ENCODE peak calls at places on chromosomes 5 and 9, in five cellular contexts. One of them, this sample, is unnamed. For H3K4me1, the result is how much of the 10 kb centered on the place peaks cover.

GRCh38 chr9:134420281-134420835 is 94.1 kb downstream of the RXRA start:
- DNase-seq in lower lobe of right lung: no peak
- DNase-seq in uterus: no peak
- DNase-seq in adrenal gland: no peak
- DNase-seq in GM23248: no peak
- DNase-seq in this sample: no peak

GRCh38 chr5:160434022-160434531 is 12.4 kb downstream of the PTTG1 start:
- DNase-seq in lower lobe of right lung: peak
- DNase-seq in uterus: no peak
- DNase-seq in adrenal gland: no peak
- DNase-seq in GM23248: no peak
- DNase-seq in this sample: no peak

GRCh38 chr9:91346644-91347043 is 15.1 kb downstream of the AUH start:
- DNase-seq in lower lobe of right lung: no peak
- DNase-seq in uterus: no peak
- DNase-seq in adrenal gland: no peak
- DNase-seq in GM23248: peak
- DNase-seq in this sample: no peak

GRCh38 chr5:179267671-179268071 is 77.6 kb downstream of the ADAMTS2 start:
- DNase-seq in lower lobe of right lung: peak
- DNase-seq in uterus: no peak
- DNase-seq in adrenal gland: no peak
- DNase-seq in GM23248: peak
- DNase-seq in this sample: no peak

GRCh38 chr9:13027834-13028233 is 251.7 kb downstream of the MPDZ start:
- DNase-seq in lower lobe of right lung: no peak
- DNase-seq in uterus: no peak
- DNase-seq in adrenal gland: no peak
- DNase-seq in GM23248: no peak
- DNase-seq in this sample: no peak

GRCh38 chr5:179235416-179236400 is 109.6 kb downstream of the ADAMTS2 start:
- DNase-seq in lower lobe of right lung: peak
- DNase-seq in uterus: peak
- DNase-seq in adrenal gland: no peak
- DNase-seq in GM23248: no peak
- DNase-seq in this sample: no peak

GRCh38 chr5:39100851-39101396 is 26.7 kb upstream of the RICTOR start:
- DNase-seq in lower lobe of right lung: no peak
- DNase-seq in uterus: no peak
- DNase-seq in adrenal gland: no peak
- DNase-seq in GM23248: peak
- DNase-seq in this sample: no peak

GRCh38 chr5:142958933-142959682 is 188.9 kb downstream of the ARHGAP26 start:
- DNase-seq in lower lobe of right lung: no peak
- DNase-seq in uterus: no peak
- DNase-seq in adrenal gland: no peak
- DNase-seq in GM23248: peak
- DNase-seq in this sample: no peak

GRCh38 chr5:126422994-126423788 is at the start of gene GRAMD2B:
- DNase-seq in lower lobe of right lung: peak
- DNase-seq in uterus: peak
- DNase-seq in adrenal gland: peak
- DNase-seq in GM23248: peak
- DNase-seq in this sample: peak

GRCh38 chr9:137365056-137365455 is 57.9 kb downstream of the EXD3 start:
- DNase-seq in lower lobe of right lung: peak
- DNase-seq in uterus: no peak
- DNase-seq in adrenal gland: peak
- DNase-seq in GM23248: no peak
- DNase-seq in this sample: no peak

GRCh38 chr9:15262581-15262980 is 44.4 kb downstream of the TTC39B start:
- DNase-seq in lower lobe of right lung: no peak
- DNase-seq in uterus: no peak
- DNase-seq in adrenal gland: no peak
- DNase-seq in GM23248: peak
- DNase-seq in this sample: no peak

GRCh38 chr5:109994135-109994534 is 304.4 kb downstream of the MAN2A1 start:
- DNase-seq in lower lobe of right lung: no peak
- DNase-seq in uterus: no peak
- DNase-seq in adrenal gland: no peak
- DNase-seq in GM23248: no peak
- DNase-seq in this sample: no peak

GRCh38 chr5:110703481-110703880 is 23.0 kb downstream of the TMEM232 start:
- DNase-seq in lower lobe of right lung: no peak
- DNase-seq in uterus: no peak
- DNase-seq in adrenal gland: no peak
- DNase-seq in GM23248: no peak
- DNase-seq in this sample: no peak

GRCh38 chr5:39224196-39224754 is 4.9 kb upstream of the FYB1 start:
- DNase-seq in lower lobe of right lung: peak
- DNase-seq in uterus: no peak
- DNase-seq in adrenal gland: peak
- DNase-seq in GM23248: peak
- DNase-seq in this sample: peak

GRCh38 chr9:68577778-68578591 is 37.3 kb upstream of the TMEM252 start:
- DNase-seq in lower lobe of right lung: no peak
- DNase-seq in uterus: no peak
- DNase-seq in adrenal gland: peak
- DNase-seq in GM23248: no peak
- DNase-seq in this sample: no peak

GRCh38 chr5:80408976-80409926 is 1.4 kb downstream of the ZFYVE16 start:
- DNase-seq in lower lobe of right lung: no peak
- DNase-seq in uterus: no peak
- DNase-seq in adrenal gland: no peak
- DNase-seq in GM23248: peak
- DNase-seq in this sample: no peak

GRCh38 chr5:173563246-173563645 is 53.2 kb downstream of the BOD1 start:
- DNase-seq in lower lobe of right lung: no peak
- DNase-seq in uterus: no peak
- DNase-seq in adrenal gland: no peak
- DNase-seq in GM23248: no peak
- DNase-seq in this sample: no peak

GRCh38 chr5:177309351-177310191 is 2.1 kb downstream of the MXD3 start:
- DNase-seq in lower lobe of right lung: peak
- DNase-seq in uterus: peak
- DNase-seq in adrenal gland: peak
- DNase-seq in GM23248: peak
- DNase-seq in this sample: no peak

GRCh38 chr5:181170996-181171395 is 23.6 kb downstream of the OR2V2 start:
- DNase-seq in lower lobe of right lung: no peak
- DNase-seq in uterus: no peak
- DNase-seq in adrenal gland: no peak
- DNase-seq in GM23248: peak
- DNase-seq in this sample: no peak

GRCh38 chr5:38556599-38557308 is at the start of gene LIFR:
- DNase-seq in lower lobe of right lung: peak
- DNase-seq in uterus: peak
- DNase-seq in adrenal gland: peak
- DNase-seq in GM23248: peak
- DNase-seq in this sample: peak

GRCh38 chr9:120439147-120439546 is 140.8 kb downstream of the CDK5RAP2 start:
- DNase-seq in lower lobe of right lung: no peak
- DNase-seq in uterus: no peak
- DNase-seq in adrenal gland: no peak
- DNase-seq in GM23248: peak
- DNase-seq in this sample: no peak

GRCh38 chr5:72214168-72214567 is 105.9 kb downstream of the MRPS27 start:
- DNase-seq in lower lobe of right lung: no peak
- DNase-seq in uterus: no peak
- DNase-seq in adrenal gland: no peak
- DNase-seq in GM23248: no peak
- DNase-seq in this sample: no peak

GRCh38 chr5:40904205-40904993 is 4.9 kb upstream of the C7 start:
- DNase-seq in lower lobe of right lung: no peak
- DNase-seq in uterus: peak
- DNase-seq in adrenal gland: peak
- DNase-seq in GM23248: peak
- DNase-seq in this sample: no peak

GRCh38 chr5:32126691-32127090 is 47.4 kb downstream of the GOLPH3 start:
- DNase-seq in lower lobe of right lung: no peak
- DNase-seq in uterus: no peak
- DNase-seq in adrenal gland: no peak
- DNase-seq in GM23248: no peak
- DNase-seq in this sample: no peak

GRCh38 chr5:116626272-116626723 is 51.7 kb upstream of the SEMA6A start:
- DNase-seq in lower lobe of right lung: no peak
- DNase-seq in uterus: peak
- DNase-seq in adrenal gland: peak
- DNase-seq in GM23248: peak
- DNase-seq in this sample: no peak

GRCh38 chr5:111781200-111781599 is 24.2 kb upstream of the NREP start:
- DNase-seq in lower lobe of right lung: peak
- DNase-seq in uterus: no peak
- DNase-seq in adrenal gland: peak
- DNase-seq in GM23248: no peak
- DNase-seq in this sample: peak

GRCh38 chr5:935510-936084 is 42.9 kb downstream of the TRIP13 start:
- DNase-seq in lower lobe of right lung: no peak
- DNase-seq in uterus: peak
- DNase-seq in adrenal gland: peak
- DNase-seq in GM23248: no peak
- DNase-seq in this sample: no peak

GRCh38 chr9:108477538-108478006 is 378.2 kb downstream of the ACTL7B start:
- DNase-seq in lower lobe of right lung: no peak
- DNase-seq in uterus: no peak
- DNase-seq in adrenal gland: no peak
- DNase-seq in GM23248: peak
- DNase-seq in this sample: no peak

GRCh38 chr9:134598884-134599245 is 42.7 kb upstream of the COL5A1 start:
- DNase-seq in lower lobe of right lung: no peak
- DNase-seq in uterus: no peak
- DNase-seq in adrenal gland: peak
- DNase-seq in GM23248: peak
- DNase-seq in this sample: no peak

GRCh38 chr5:116600876-116601275 is 26.3 kb upstream of the SEMA6A start:
- DNase-seq in lower lobe of right lung: no peak
- DNase-seq in uterus: no peak
- DNase-seq in adrenal gland: no peak
- DNase-seq in GM23248: peak
- DNase-seq in this sample: no peak

GRCh38 chr9:22136446-22137140 is 127.5 kb upstream of the CDKN2B start:
- DNase-seq in lower lobe of right lung: no peak
- DNase-seq in uterus: no peak
- DNase-seq in adrenal gland: no peak
- DNase-seq in GM23248: peak
- DNase-seq in this sample: no peak

GRCh38 chr9:26809795-26810194 is 82.8 kb downstream of the CAAP1 start:
- DNase-seq in lower lobe of right lung: no peak
- DNase-seq in uterus: no peak
- DNase-seq in adrenal gland: no peak
- DNase-seq in GM23248: peak
- DNase-seq in this sample: no peak

GRCh38 chr5:96936431-96937221 is 746 bp downstream of the LNPEP start:
- DNase-seq in lower lobe of right lung: peak
- DNase-seq in uterus: peak
- DNase-seq in adrenal gland: peak
- DNase-seq in GM23248: peak
- DNase-seq in this sample: no peak

GRCh38 chr5:73443725-73444498 is 4.7 kb downstream of the FOXD1 start:
- DNase-seq in lower lobe of right lung: no peak
- DNase-seq in uterus: no peak
- DNase-seq in adrenal gland: no peak
- DNase-seq in GM23248: peak
- DNase-seq in this sample: no peak
- H3K4me3 ChIP-seq in lower lobe of right lung: no peak
- H3K4me3 ChIP-seq in uterus: no peak
- H3K4me3 ChIP-seq in adrenal gland: no peak
- H3K4me3 ChIP-seq in GM23248: peak
- H3K4me3 ChIP-seq in this sample: no peak

DNA sequence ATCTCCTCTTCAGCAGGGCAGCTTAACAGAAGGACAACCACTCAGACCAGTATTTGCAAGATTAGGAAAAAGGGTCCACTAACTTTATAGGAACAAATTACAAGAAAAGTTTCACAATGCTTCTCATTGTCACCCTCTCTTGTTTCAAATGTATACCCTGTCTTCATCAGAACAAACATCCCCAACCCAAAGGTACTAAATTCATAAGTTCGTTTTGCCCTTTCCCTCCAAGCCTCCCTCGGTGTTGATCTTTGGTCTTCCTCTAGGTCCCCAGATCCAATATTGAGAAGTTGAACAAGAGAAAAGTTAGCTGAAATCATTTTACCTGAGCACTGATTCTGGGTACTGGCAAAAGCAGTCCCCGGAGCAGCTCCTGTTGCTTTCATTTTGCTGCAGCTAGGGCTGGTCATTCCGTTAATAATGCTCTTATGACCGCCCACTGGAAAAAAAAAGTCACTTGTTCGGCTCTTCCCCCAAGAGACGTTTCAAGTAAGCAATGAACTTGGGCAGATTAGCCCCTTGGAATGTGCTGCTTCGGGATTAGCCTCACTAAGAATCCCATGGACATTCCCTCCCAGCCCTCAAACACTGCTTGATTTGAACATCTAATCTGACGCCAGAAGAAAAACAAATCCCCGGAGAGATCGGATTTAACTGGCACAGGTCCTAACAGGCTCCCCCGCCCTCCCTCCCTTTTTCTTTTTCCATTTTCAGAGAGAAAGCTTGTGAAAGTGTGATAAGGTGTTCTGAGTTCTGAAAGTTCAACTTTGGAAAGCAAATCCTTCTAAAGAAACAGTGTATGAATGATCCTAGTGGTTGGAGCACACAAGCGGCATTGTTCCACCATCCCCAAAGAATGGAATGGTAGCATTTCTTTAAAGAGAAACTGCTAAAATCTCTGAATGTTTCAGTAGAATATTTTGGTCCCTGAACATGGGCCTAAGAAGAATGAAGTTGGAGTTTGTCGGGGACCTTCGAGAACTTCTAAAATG is 252.5 kb downstream of the TRPM3 start:
- DNase-seq in lower lobe of right lung: no peak
- DNase-seq in uterus: no peak
- DNase-seq in adrenal gland: peak
- DNase-seq in GM23248: no peak
- DNase-seq in this sample: no peak
- H3K27ac ChIP-seq in lower lobe of right lung: no peak
- H3K27ac ChIP-seq in uterus: no peak
- H3K27ac ChIP-seq in adrenal gland: peak
- H3K27ac ChIP-seq in GM23248: no peak
- H3K27ac ChIP-seq in this sample: peak

DNA sequence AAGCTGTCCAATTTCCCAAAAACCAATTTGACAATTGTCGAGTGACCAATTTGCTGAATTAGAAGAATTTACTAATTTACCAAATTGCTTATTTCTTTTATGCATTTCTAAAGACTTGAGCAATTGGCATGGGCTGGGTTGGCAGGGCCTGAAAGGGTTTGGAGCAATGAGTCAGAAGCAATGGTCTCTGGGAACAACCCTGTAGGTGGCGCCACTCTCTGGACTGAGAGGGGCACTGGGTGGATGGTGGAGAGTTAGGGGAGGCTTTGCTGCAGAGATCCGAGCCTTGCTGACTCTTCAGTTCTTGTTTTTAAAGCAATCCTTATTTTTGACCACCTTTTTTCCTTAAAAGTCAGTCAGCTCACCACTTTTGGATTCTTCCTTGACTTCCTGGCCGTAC is 71.5 kb upstream of the RPS23 start:
- DNase-seq in lower lobe of right lung: no peak
- DNase-seq in uterus: no peak
- DNase-seq in adrenal gland: no peak
- DNase-seq in GM23248: peak
- DNase-seq in this sample: no peak
- H3K4me1 ChIP-seq in lower lobe of right lung: under half
- H3K4me1 ChIP-seq in uterus: under half
- H3K4me1 ChIP-seq in adrenal gland: under half
- H3K4me1 ChIP-seq in GM23248: under half
- H3K4me1 ChIP-seq in this sample: under half

GRCh38 chr9:133253268-133253667 is 21.7 kb downstream of the ABO start:
- DNase-seq in lower lobe of right lung: no peak
- DNase-seq in uterus: no peak
- DNase-seq in adrenal gland: no peak
- DNase-seq in GM23248: no peak
- DNase-seq in this sample: no peak
- H3K4me3 ChIP-seq in lower lobe of right lung: no peak
- H3K4me3 ChIP-seq in uterus: no peak
- H3K4me3 ChIP-seq in adrenal gland: no peak
- H3K4me3 ChIP-seq in GM23248: no peak
- H3K4me3 ChIP-seq in this sample: no peak